ENCODE peak calls at places on chromosomes 13 and 19, in nine cellular contexts. P is stomach, Z is Caco-2, U is left ventricle myocardium inferior, H is neural progenitor cell, I is HAP-1, S is pancreas, L is IMR-90, O is DND-41. E is an unnamed sample.
A peak's percentile ranks its signal among the peaks of the same experiment; 100 is the strongest.

GRCh38 chr19:10918359-10918758 is 10.1 kb downstream of the YIPF2 start:
- DNase-seq in Z (no peak), O (no peak), L (no peak), I (no peak), S (no peak), P (no peak), U (no peak), H (no peak), E (no peak)

GRCh38 chr19:1492474-1493006 is 1.6 kb downstream of the REEP6 start:
- DNase-seq in Z (no peak), I (no peak), P (no peak), O (no peak), H (no peak), S (no peak), L (no peak), U (no peak), E (no peak)

GRCh38 chr13:113922412-113923118 is 51.3 kb downstream of the C13orf46 start:
- DNase-seq in P (peak; percentile 11), O (no peak), I (no peak), L (no peak), S (no peak), U (no peak), Z (no peak), H (no peak), E (peak; percentile 59)

GRCh38 chr13:43153436-43154082 is 130.2 kb downstream of the DNAJC15 start:
- DNase-seq in H (no peak), Z (peak; percentile 41), U (no peak), I (no peak), O (no peak), P (no peak), L (peak; percentile 44), S (no peak), E (no peak)

GRCh38 chr13:50326746-50327145 is 311.5 kb downstream of the KCNRG start:
- DNase-seq in O (peak; percentile 15), L (no peak), I (no peak), U (no peak), H (no peak), P (no peak), S (no peak), Z (no peak), E (no peak)

GRCh38 chr19:24054044-24054935 is 32.7 kb upstream of the ZNF254 start:
- DNase-seq in O (no peak), L (peak; percentile 95), S (no peak), I (no peak), H (no peak), Z (no peak), P (no peak), U (no peak), E (no peak)

GRCh38 chr19:54415208-54415900 is at the start of gene TTYH1:
- DNase-seq in Z (no peak), U (no peak), L (no peak), I (peak; percentile 80), O (no peak), S (no peak), P (no peak), H (peak; percentile 78), E (no peak)

GRCh38 chr13:44978328-44978727 is 10.9 kb downstream of the NUFIP1 start:
- DNase-seq in O (no peak), L (no peak), H (no peak), U (no peak), I (no peak), S (no peak), Z (no peak), P (no peak), E (no peak)

GRCh38 chr13:21717817-21718216 is 46.9 kb downstream of the FGF9 start:
- DNase-seq in I (no peak), S (no peak), P (no peak), U (no peak), O (no peak), Z (peak; percentile 15), H (peak; percentile 26), L (no peak), E (no peak)

GRCh38 chr13:42926043-42926442 is 66.0 kb downstream of the EPSTI1 start:
- DNase-seq in U (no peak), Z (no peak), S (no peak), P (no peak), H (no peak), L (no peak), I (no peak), O (no peak), E (no peak)

GRCh38 chr13:61276401-61276800 is 139.2 kb downstream of the PCDH20 start:
- DNase-seq in S (no peak), L (no peak), I (no peak), U (no peak), Z (no peak), H (no peak), P (no peak), O (no peak), E (no peak)

GRCh38 chr13:77016241-77016812 is 10.6 kb downstream of the FBXL3 start:
- DNase-seq in U (no peak), Z (no peak), O (no peak), L (no peak), P (no peak), I (no peak), S (no peak), H (no peak), E (no peak)
- H3K4me1 ChIP-seq in U (peaks cover 76% of the 10 kb centered on the region), Z (no peaks in the 10 kb centered on the region), O (no peaks in the 10 kb centered on the region), L (peaks cover 5% of the 10 kb centered on the region), P (peaks cover 82% of the 10 kb centered on the region), I (no peaks in the 10 kb centered on the region), S (peaks cover 5% of the 10 kb centered on the region), H (no peaks in the 10 kb centered on the region), E (peaks cover 44% of the 10 kb centered on the region)

GRCh38 chr19:4054471-4055208 is 12.1 kb downstream of the ZBTB7A start:
- DNase-seq in H (no peak), P (no peak), L (no peak), U (no peak), S (peak; percentile 6), I (no peak), O (no peak), Z (no peak), E (no peak)

GRCh38 chr19:4055209-4055552 is 11.5 kb downstream of the ZBTB7A start:
- DNase-seq in U (no peak), H (no peak), P (no peak), L (no peak), Z (no peak), S (no peak), O (no peak), I (no peak), E (no peak)

GRCh38 chr19:4052114-4052992 is 14.3 kb downstream of the ZBTB7A start:
- DNase-seq in S (peak; percentile 71), O (no peak), U (no peak), Z (no peak), P (peak; percentile 81), I (no peak), H (no peak), L (peak; percentile 20), E (no peak)

GRCh38 chr19:4052993-4053422 is 13.7 kb downstream of the ZBTB7A start:
- DNase-seq in I (no peak), H (no peak), O (no peak), U (no peak), L (no peak), S (peak; percentile 11), P (no peak), Z (no peak), E (no peak)

DNA sequence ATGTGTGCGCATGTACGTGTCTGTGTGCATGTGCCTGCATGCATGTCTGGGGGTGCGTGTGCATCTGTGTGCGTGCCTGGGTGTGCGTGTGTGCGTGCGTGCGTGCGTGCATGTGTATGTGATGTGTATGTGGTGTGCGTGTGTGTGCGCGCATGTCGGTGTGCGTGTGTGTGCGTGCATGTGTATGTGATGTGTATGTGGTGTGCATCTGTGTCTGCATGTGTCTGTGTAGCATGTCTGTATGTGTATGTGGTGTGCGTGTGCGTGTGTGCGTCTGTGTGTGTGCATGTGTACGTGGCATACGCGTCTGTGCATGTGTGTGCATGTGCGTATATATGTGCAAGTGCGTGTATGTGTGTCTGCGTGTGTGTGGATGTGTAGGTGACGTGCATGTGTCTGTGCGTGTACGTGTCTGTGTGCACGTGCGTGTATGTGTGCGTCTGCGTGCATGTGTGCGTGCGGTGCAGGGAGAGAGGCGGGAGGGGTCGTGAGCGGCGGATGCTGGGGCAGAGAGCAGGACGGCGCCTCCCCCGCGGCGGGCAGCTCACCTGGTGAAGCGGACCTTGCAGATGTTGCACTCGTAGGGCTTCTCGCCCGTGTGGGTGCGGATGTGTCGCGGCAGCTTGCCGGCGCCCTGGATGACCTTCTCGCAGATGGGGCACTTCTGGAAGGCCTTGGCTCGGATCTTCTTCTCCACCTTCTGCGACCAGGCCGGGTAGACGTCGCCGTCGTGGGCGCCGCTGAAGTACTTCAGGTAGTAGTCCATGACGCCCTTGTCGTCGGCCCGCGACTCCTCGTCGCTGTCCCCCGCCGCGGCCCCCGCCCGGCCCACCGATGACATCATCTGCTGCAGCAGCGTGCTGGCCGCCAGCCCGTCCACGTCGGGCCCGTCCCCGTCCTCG is 13.0 kb downstream of the ZBTB7A start:
- DNase-seq in H (no peak), P (no peak), U (no peak), Z (no peak), S (peak; percentile 17), I (no peak), L (no peak), O (no peak), E (no peak)
- H3K4me3 ChIP-seq in H (no peak overlapping the region), P (no peak overlapping the region), U (peak overlapping the region; percentile 41), Z (no peak overlapping the region), S (no peak overlapping the region), I (no peak overlapping the region), L (no peak overlapping the region), O (no peak overlapping the region), E (no peak overlapping the region)

DNA sequence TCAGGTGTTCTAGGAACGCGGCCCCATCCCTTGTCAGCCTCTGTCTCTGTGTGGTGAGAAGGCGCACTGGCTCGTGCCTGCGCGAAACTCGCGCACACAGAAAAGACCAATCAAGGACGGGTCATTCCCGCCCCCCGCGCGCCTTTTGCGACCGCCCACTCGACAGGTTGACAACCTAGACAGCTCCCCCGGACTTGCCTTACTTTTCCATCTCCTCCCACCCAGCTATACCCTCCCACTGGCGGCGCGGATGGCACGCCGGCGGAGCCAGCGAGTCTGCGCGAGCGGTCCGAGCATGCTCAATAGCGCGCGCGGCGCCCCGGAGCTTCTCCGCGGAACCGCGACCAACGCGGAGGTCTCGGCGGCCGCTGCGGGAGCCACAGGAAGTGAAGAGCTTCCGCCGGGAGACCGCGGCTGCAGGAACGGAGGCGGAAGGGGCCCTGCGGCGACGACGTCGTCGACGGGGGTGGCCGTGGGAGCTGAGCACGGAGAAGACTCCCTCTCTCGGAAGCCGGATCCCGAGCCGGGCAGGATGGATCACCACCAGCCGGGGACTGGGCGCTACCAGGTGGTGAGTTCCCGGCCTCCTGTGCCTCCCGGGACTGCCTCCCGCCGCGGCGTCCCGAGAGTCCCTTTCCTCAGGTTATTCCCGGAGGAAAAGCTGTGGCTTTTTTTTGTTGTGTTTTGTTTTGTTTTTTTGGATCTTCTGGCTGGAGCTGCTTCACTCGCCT is at the start of gene NDFIP2:
- DNase-seq in I (peak; percentile 88), U (peak; percentile 88), Z (peak; percentile 95), P (peak; percentile 89), O (peak; percentile 92), S (peak; percentile 88), L (peak; percentile 80), H (peak; percentile 88), E (peak; percentile 91)
- H3K4me1 ChIP-seq in I (peaks cover 5% of the 10 kb centered on the region), U (peaks cover 62% of the 10 kb centered on the region), Z (peaks cover 35% of the 10 kb centered on the region), P (peaks cover 50% of the 10 kb centered on the region), O (peaks cover 43% of the 10 kb centered on the region), S (peaks cover 23% of the 10 kb centered on the region), L (no peaks in the 10 kb centered on the region), H (peaks cover 13% of the 10 kb centered on the region), E (peaks cover 2% of the 10 kb centered on the region)

DNA sequence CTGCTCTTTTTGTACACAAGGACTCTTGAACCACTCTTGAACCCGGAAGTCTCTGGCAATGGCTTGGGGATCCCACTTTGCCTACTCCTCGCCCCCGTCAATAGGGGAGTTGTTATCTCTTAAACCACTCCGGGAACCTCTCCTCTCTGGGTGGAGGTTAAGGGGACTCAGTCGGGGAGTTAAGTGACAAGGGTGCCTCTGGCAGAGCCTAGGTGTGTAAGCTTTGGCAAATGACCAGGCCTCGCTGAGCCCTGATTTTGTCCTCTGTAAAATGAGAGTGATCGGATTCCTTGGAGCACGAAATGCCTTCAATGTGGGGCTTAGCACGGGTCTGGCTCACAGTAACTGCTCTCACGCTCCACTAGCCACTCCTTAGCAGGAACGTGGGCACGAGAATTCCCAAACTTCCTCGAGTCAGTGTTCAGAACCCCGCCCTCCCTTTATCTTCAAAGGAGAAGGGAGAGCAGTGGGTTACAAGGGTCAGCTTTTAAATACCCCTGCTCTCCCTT is 193.3 kb downstream of the KATNAL1 start:
- DNase-seq in I (no peak), L (no peak), Z (peak; percentile 69), U (no peak), O (no peak), S (no peak), P (peak; percentile 72), H (peak; percentile 76), E (no peak)
- H3K4me3 ChIP-seq in I (peak overlapping the region; percentile 20), L (no peak overlapping the region), Z (peak overlapping the region; percentile 64), U (peak overlapping the region; percentile 71), O (no peak overlapping the region), S (peak overlapping the region; percentile 68), P (peak overlapping the region; percentile 59), H (peak overlapping the region; percentile 62), E (peak overlapping the region; percentile 76)

E was measured in ascending aorta.